ENCODE peak calls at places on chromosomes 16 and 17, in ten cellular contexts. One of them, this sample, is unnamed.

GRCh38 chr16:28090646-28091377 is 27.3 kb upstream of the GSG1L start:
- DNase-seq in GM13977: no peak
- DNase-seq in AG20443: peak; percentile 60
- DNase-seq in RCC 7860: peak; percentile 75
- DNase-seq in neural crest cell: no peak
- DNase-seq in NCI-H1436 treated with DMSO at 0.1 percent for 48 hours: no peak
- DNase-seq in activated CD8-positive, alpha-beta T cell treated with anti-CD3 and anti-CD28 coated beads, Interleukin-2, amount 10 ng/mL, durations not matched to agents 7 days and 5 days: no peak
- DNase-seq in body of pancreas: no peak
- DNase-seq in Calu3: no peak
- DNase-seq in foreskin melanocyte: no peak
- DNase-seq in this sample: no peak

GRCh38 chr16:46632778-46633733 is 11.9 kb upstream of the SHCBP1 start:
- DNase-seq in GM13977: no peak
- DNase-seq in AG20443: no peak
- DNase-seq in RCC 7860: no peak
- DNase-seq in neural crest cell: no peak
- DNase-seq in NCI-H1436 treated with DMSO at 0.1 percent for 48 hours: no peak
- DNase-seq in activated CD8-positive, alpha-beta T cell treated with anti-CD3 and anti-CD28 coated beads, Interleukin-2, amount 10 ng/mL, durations not matched to agents 7 days and 5 days: no peak
- DNase-seq in body of pancreas: no peak
- DNase-seq in Calu3: no peak
- DNase-seq in foreskin melanocyte: no peak
- DNase-seq in this sample: no peak

GRCh38 chr17:63116967-63117366 is 150.9 kb downstream of the TANC2 start:
- DNase-seq in GM13977: no peak
- DNase-seq in AG20443: peak; percentile 14
- DNase-seq in RCC 7860: no peak
- DNase-seq in neural crest cell: no peak
- DNase-seq in NCI-H1436 treated with DMSO at 0.1 percent for 48 hours: peak; percentile 35
- DNase-seq in activated CD8-positive, alpha-beta T cell treated with anti-CD3 and anti-CD28 coated beads, Interleukin-2, amount 10 ng/mL, durations not matched to agents 7 days and 5 days: no peak
- DNase-seq in body of pancreas: no peak
- DNase-seq in Calu3: peak; percentile 58
- DNase-seq in foreskin melanocyte: no peak
- DNase-seq in this sample: no peak

GRCh38 chr17:3892095-3892998 is 506 bp downstream of the CAMKK1 start:
- DNase-seq in GM13977: peak; percentile 67
- DNase-seq in AG20443: peak; percentile 76
- DNase-seq in RCC 7860: peak; percentile 94
- DNase-seq in neural crest cell: peak; percentile 48
- DNase-seq in NCI-H1436 treated with DMSO at 0.1 percent for 48 hours: no peak
- DNase-seq in activated CD8-positive, alpha-beta T cell treated with anti-CD3 and anti-CD28 coated beads, Interleukin-2, amount 10 ng/mL, durations not matched to agents 7 days and 5 days: peak; percentile 82
- DNase-seq in body of pancreas: peak; percentile 58
- DNase-seq in Calu3: peak; percentile 28
- DNase-seq in foreskin melanocyte: peak; percentile 68
- DNase-seq in this sample: peak; percentile 83

GRCh38 chr17:75238684-75239191 is 22.7 kb downstream of the GGA3 start:
- DNase-seq in GM13977: peak; percentile 88
- DNase-seq in AG20443: peak; percentile 83
- DNase-seq in RCC 7860: peak; percentile 65
- DNase-seq in neural crest cell: peak; percentile 50
- DNase-seq in NCI-H1436 treated with DMSO at 0.1 percent for 48 hours: peak; percentile 22
- DNase-seq in activated CD8-positive, alpha-beta T cell treated with anti-CD3 and anti-CD28 coated beads, Interleukin-2, amount 10 ng/mL, durations not matched to agents 7 days and 5 days: peak; percentile 76
- DNase-seq in body of pancreas: peak; percentile 64
- DNase-seq in Calu3: peak; percentile 68
- DNase-seq in foreskin melanocyte: no peak
- DNase-seq in this sample: peak; percentile 61

GRCh38 chr17:70106551-70106950 is 31.5 kb downstream of the KCNJ16 start:
- DNase-seq in GM13977: no peak
- DNase-seq in AG20443: no peak
- DNase-seq in RCC 7860: no peak
- DNase-seq in neural crest cell: no peak
- DNase-seq in NCI-H1436 treated with DMSO at 0.1 percent for 48 hours: no peak
- DNase-seq in activated CD8-positive, alpha-beta T cell treated with anti-CD3 and anti-CD28 coated beads, Interleukin-2, amount 10 ng/mL, durations not matched to agents 7 days and 5 days: no peak
- DNase-seq in body of pancreas: no peak
- DNase-seq in Calu3: no peak
- DNase-seq in foreskin melanocyte: no peak
- DNase-seq in this sample: no peak

GRCh38 chr17:33192961-33193911 is 99.9 kb downstream of the ASIC2 start:
- DNase-seq in GM13977: no peak
- DNase-seq in AG20443: no peak
- DNase-seq in RCC 7860: peak; percentile 89
- DNase-seq in neural crest cell: no peak
- DNase-seq in NCI-H1436 treated with DMSO at 0.1 percent for 48 hours: no peak
- DNase-seq in activated CD8-positive, alpha-beta T cell treated with anti-CD3 and anti-CD28 coated beads, Interleukin-2, amount 10 ng/mL, durations not matched to agents 7 days and 5 days: no peak
- DNase-seq in body of pancreas: no peak
- DNase-seq in Calu3: no peak
- DNase-seq in foreskin melanocyte: no peak
- DNase-seq in this sample: no peak

GRCh38 chr16:11370084-11370931 is 25.0 kb downstream of the RMI2 start:
- DNase-seq in GM13977: no peak
- DNase-seq in AG20443: no peak
- DNase-seq in RCC 7860: peak; percentile 15
- DNase-seq in neural crest cell: no peak
- DNase-seq in NCI-H1436 treated with DMSO at 0.1 percent for 48 hours: no peak
- DNase-seq in activated CD8-positive, alpha-beta T cell treated with anti-CD3 and anti-CD28 coated beads, Interleukin-2, amount 10 ng/mL, durations not matched to agents 7 days and 5 days: no peak
- DNase-seq in body of pancreas: no peak
- DNase-seq in Calu3: no peak
- DNase-seq in foreskin melanocyte: no peak
- DNase-seq in this sample: no peak

GRCh38 chr16:29664133-29664912 is 1.3 kb downstream of the SPN start:
- DNase-seq in GM13977: peak; percentile 51
- DNase-seq in AG20443: no peak
- DNase-seq in RCC 7860: no peak
- DNase-seq in neural crest cell: peak; percentile 23
- DNase-seq in NCI-H1436 treated with DMSO at 0.1 percent for 48 hours: no peak
- DNase-seq in activated CD8-positive, alpha-beta T cell treated with anti-CD3 and anti-CD28 coated beads, Interleukin-2, amount 10 ng/mL, durations not matched to agents 7 days and 5 days: peak; percentile 61
- DNase-seq in body of pancreas: no peak
- DNase-seq in Calu3: no peak
- DNase-seq in foreskin melanocyte: no peak
- DNase-seq in this sample: peak; percentile 32

GRCh38 chr16:50881331-50881830 is 139.5 kb downstream of the CYLD start:
- DNase-seq in GM13977: no peak
- DNase-seq in AG20443: no peak
- DNase-seq in RCC 7860: no peak
- DNase-seq in neural crest cell: no peak
- DNase-seq in NCI-H1436 treated with DMSO at 0.1 percent for 48 hours: no peak
- DNase-seq in activated CD8-positive, alpha-beta T cell treated with anti-CD3 and anti-CD28 coated beads, Interleukin-2, amount 10 ng/mL, durations not matched to agents 7 days and 5 days: peak; percentile 13
- DNase-seq in body of pancreas: no peak
- DNase-seq in Calu3: no peak
- DNase-seq in foreskin melanocyte: no peak
- DNase-seq in this sample: no peak

GRCh38 chr16:72950669-72951068 is 97.3 kb downstream of the ZFHX3 start:
- DNase-seq in GM13977: no peak
- DNase-seq in AG20443: no peak
- DNase-seq in RCC 7860: no peak
- DNase-seq in neural crest cell: no peak
- DNase-seq in NCI-H1436 treated with DMSO at 0.1 percent for 48 hours: no peak
- DNase-seq in activated CD8-positive, alpha-beta T cell treated with anti-CD3 and anti-CD28 coated beads, Interleukin-2, amount 10 ng/mL, durations not matched to agents 7 days and 5 days: no peak
- DNase-seq in body of pancreas: no peak
- DNase-seq in Calu3: no peak
- DNase-seq in foreskin melanocyte: no peak
- DNase-seq in this sample: no peak

This sample was measured in transverse colon.